ENCODE peak calls at places on chromosomes 13 and 19, in four cellular contexts. Y is astrocyte, P is PC-3, F is K562. K is an unnamed sample.

GRCh38 chr13:92989301-92989700 is 237.3 kb upstream of the GPC6 start:
- DNase-seq in Y (peak; percentile 80), F (no peak), P (no peak), K (no peak)

GRCh38 chr19:10899171-10899653 is 27.9 kb downstream of the CARM1 start:
- DNase-seq in P (peak; percentile 95), Y (no peak), F (no peak), K (no peak)

GRCh38 chr19:47417746-47418594 is 1.4 kb downstream of the MEIS3 start:
- DNase-seq in Y (peak; percentile 8), P (no peak), F (no peak), K (peak; percentile 64)

GRCh38 chr19:9913237-9914000 is 22.9 kb downstream of the OLFM2 start:
- DNase-seq in Y (no peak), P (no peak), F (peak; percentile 46), K (peak; percentile 72)

GRCh38 chr19:28420731-28421550 is 792.0 kb downstream of the UQCRFS1 start:
- DNase-seq in F (no peak), P (no peak), Y (peak; percentile 71), K (no peak)

GRCh38 chr19:3253270-3253669 is 28.8 kb downstream of the CELF5 start:
- DNase-seq in F (no peak), P (no peak), Y (no peak), K (no peak)

GRCh38 chr13:60645552-60646138 is 248.6 kb downstream of the TDRD3 start:
- DNase-seq in Y (no peak), F (no peak), P (peak; percentile 9), K (no peak)

GRCh38 chr19:34186205-34186604 is 13.9 kb downstream of the LSM14A start:
- DNase-seq in Y (no peak), F (no peak), P (no peak), K (no peak)

GRCh38 chr19:46513461-46514236 is 18.0 kb upstream of the PNMA8B start:
- DNase-seq in P (peak; percentile 68), Y (peak; percentile 35), F (peak; percentile 83), K (peak; percentile 96)

GRCh38 chr13:102872131-102872530 is 26.3 kb downstream of the ERCC5 start:
- DNase-seq in F (no peak), Y (no peak), P (no peak), K (no peak)

GRCh38 chr13:73220966-73221720 is 162.3 kb downstream of the KLF5 start:
- DNase-seq in P (no peak), Y (no peak), F (no peak), K (peak; percentile 59)

GRCh38 chr19:3062165-3063105 is at the start of gene TLE5:
- DNase-seq in Y (no peak), P (peak; percentile 47), F (peak; percentile 85), K (peak; percentile 75)

GRCh38 chr19:39319892-39320168 is 833 bp downstream of the LRFN1 start:
- DNase-seq in Y (no peak), P (no peak), F (peak; percentile 20), K (no peak)

GRCh38 chr19:51366999-51367564 is 894 bp upstream of the ETFB start:
- DNase-seq in Y (no peak), P (no peak), F (no peak), K (no peak)

GRCh38 chr19:46311444-46311843 is 14.6 kb downstream of the HIF3A start:
- DNase-seq in P (no peak), Y (no peak), F (no peak), K (no peak)

GRCh38 chr19:10471909-10472308 is 31.2 kb downstream of the KEAP1 start:
- DNase-seq in F (no peak), P (peak; percentile 71), Y (peak; percentile 25), K (no peak)

GRCh38 chr19:54473071-54473941 is at the start of gene CDC42EP5:
- DNase-seq in P (no peak), Y (peak; percentile 73), F (peak; percentile 58), K (peak; percentile 61)

GRCh38 chr13:95676100-95676774 is 702 bp upstream of the DNAJC3 start:
- DNase-seq in Y (peak; percentile 47), P (peak; percentile 37), F (peak; percentile 17), K (no peak)

GRCh38 chr19:50564229-50565105 is 3.8 kb downstream of the LRRC4B start:
- DNase-seq in F (no peak), P (no peak), Y (no peak), K (peak; percentile 52)

GRCh38 chr13:100694722-100695644 is 20.4 kb upstream of the TMTC4 start:
- DNase-seq in P (peak; percentile 58), F (peak; percentile 74), Y (peak; percentile 94), K (peak; percentile 89)

GRCh38 chr19:18853755-18854427 is 22.1 kb downstream of the UPF1 start:
- DNase-seq in Y (no peak), F (no peak), P (no peak), K (no peak)

GRCh38 chr13:52916483-52916990 is 68.1 kb upstream of the PCDH8 start:
- DNase-seq in Y (no peak), P (no peak), F (no peak), K (no peak)

GRCh38 chr13:66076417-66076816 is 1153.7 kb downstream of the PCDH9 start:
- DNase-seq in Y (peak; percentile 83), P (peak; percentile 12), F (no peak), K (no peak)

GRCh38 chr19:55342044-55342531 is 2.4 kb downstream of the KMT5C start:
- DNase-seq in Y (no peak), F (no peak), P (no peak), K (no peak)

GRCh38 chr13:32314968-32315254 is 252 bp downstream of the ZAR1L start:
- DNase-seq in Y (peak; percentile 48), P (peak; percentile 5), F (peak; percentile 26), K (no peak)

GRCh38 chr13:85728831-85729230 is 70.4 kb downstream of the SLITRK6 start:
- DNase-seq in P (no peak), Y (peak; percentile 3), F (no peak), K (no peak)

GRCh38 chr19:4059931-4060620 is 6.6 kb downstream of the ZBTB7A start:
- DNase-seq in F (peak; percentile 67), Y (no peak), P (no peak), K (no peak)

GRCh38 chr13:36297259-36297599 is 385 bp downstream of the CCDC169 start:
- DNase-seq in P (peak; percentile 15), F (no peak), Y (peak; percentile 32), K (no peak)

GRCh38 chr13:110630566-110631119 is 15.3 kb downstream of the NAXD start:
- DNase-seq in P (no peak), Y (no peak), F (no peak), K (peak; percentile 22)

GRCh38 chr19:10858204-10858828 is 10.1 kb downstream of the C19orf38 start:
- DNase-seq in Y (no peak), F (peak; percentile 61), P (peak; percentile 42), K (peak; percentile 69)

GRCh38 chr13:114153485-114154080 is 21.2 kb upstream of the RASA3 start:
- DNase-seq in P (no peak), Y (no peak), F (no peak), K (no peak)
- H3K9ac ChIP-seq in P (no peak overlapping the region), Y (no peak overlapping the region), F (no peak overlapping the region), K (no peak overlapping the region)

GRCh38 chr19:1373042-1373533 is 10.6 kb upstream of the NDUFS7 start:
- DNase-seq in Y (no peak), P (no peak), F (no peak), K (no peak)

GRCh38 chr19:1374250-1374577 is 9.5 kb upstream of the NDUFS7 start:
- DNase-seq in Y (no peak), F (no peak), P (no peak), K (no peak)

GRCh38 chr19:1370579-1371361 is 12.9 kb upstream of the NDUFS7 start:
- DNase-seq in Y (no peak), F (no peak), P (no peak), K (no peak)

GRCh38 chr19:1376415-1376805 is 7.3 kb upstream of the NDUFS7 start:
- DNase-seq in Y (no peak), P (no peak), F (no peak), K (no peak)

GRCh38 chr19:1373534-1374249 is 10.0 kb upstream of the NDUFS7 start:
- DNase-seq in Y (no peak), P (no peak), F (no peak), K (no peak)
- TF ChIP-seq CTCF in Y (no peak), P (no peak), F (no peak), K (no peak)

GRCh38 chr13:27920677-27921420 is 1.0 kb downstream of the PDX1 start:
- DNase-seq in Y (no peak), P (peak; percentile 26), F (no peak), K (peak; percentile 72)
- H3K4me3 ChIP-seq in Y (peak overlapping the region; percentile 28), P (peak overlapping the region; percentile 76), F (no peak overlapping the region), K (peak overlapping the region; percentile 49)

GRCh38 chr13:51260154-51260553 is 38.0 kb downstream of the FAM124A start:
- DNase-seq in P (no peak), F (no peak), Y (no peak), K (peak; percentile 40)
- H3K9ac ChIP-seq in P (no peak overlapping the region), F (no peak overlapping the region), Y (no peak overlapping the region), K (no peak overlapping the region)

K was measured in endodermal cell.